ENCODE peak calls at places on chromosomes 11 and 22, in ten cellular contexts. One of them, this sample, is unnamed.
A peak's percentile ranks its signal among the peaks of the same experiment; 100 is the strongest.

GRCh38 chr11:75667268-75667830 is 1.5 kb downstream of the MAP6 start:
- DNase-seq in fibroblast of lung: peak; percentile 24
- DNase-seq in heart left ventricle: no peak
- DNase-seq in AG10803: peak; percentile 34
- DNase-seq in epithelial cell of esophagus: peak; percentile 10
- DNase-seq in ovary: no peak
- DNase-seq in tibial nerve: no peak
- DNase-seq in fibroblast of the aortic adventitia: no peak
- DNase-seq in HCT116: no peak
- DNase-seq in fibroblast of pulmonary artery: peak; percentile 3
- DNase-seq in this sample: no peak

GRCh38 chr11:73939096-73939495 is 11.7 kb upstream of the DNAJB13 start:
- DNase-seq in fibroblast of lung: peak; percentile 30
- DNase-seq in fibroblast of the aortic adventitia: no peak
- DNase-seq in tibial nerve: no peak
- DNase-seq in ovary: no peak
- DNase-seq in heart left ventricle: no peak
- DNase-seq in HCT116: no peak
- DNase-seq in AG10803: peak; percentile 24
- DNase-seq in fibroblast of pulmonary artery: no peak
- DNase-seq in epithelial cell of esophagus: peak; percentile 35
- DNase-seq in this sample: peak; percentile 20

GRCh38 chr11:61923166-61924015 is 6.0 kb upstream of the RAB3IL1 start:
- DNase-seq in HCT116: no peak
- DNase-seq in epithelial cell of esophagus: peak; percentile 15
- DNase-seq in tibial nerve: peak; percentile 79
- DNase-seq in heart left ventricle: peak; percentile 82
- DNase-seq in fibroblast of the aortic adventitia: peak; percentile 84
- DNase-seq in ovary: peak; percentile 85
- DNase-seq in AG10803: peak; percentile 72
- DNase-seq in fibroblast of lung: peak; percentile 43
- DNase-seq in fibroblast of pulmonary artery: peak; percentile 84
- DNase-seq in this sample: peak; percentile 87

GRCh38 chr22:17943533-17944204 is 80.7 kb downstream of the MICAL3 start:
- DNase-seq in fibroblast of the aortic adventitia: no peak
- DNase-seq in heart left ventricle: no peak
- DNase-seq in tibial nerve: no peak
- DNase-seq in fibroblast of pulmonary artery: no peak
- DNase-seq in epithelial cell of esophagus: no peak
- DNase-seq in HCT116: no peak
- DNase-seq in fibroblast of lung: no peak
- DNase-seq in ovary: no peak
- DNase-seq in AG10803: no peak
- DNase-seq in this sample: no peak

GRCh38 chr11:921921-922678 is 3.6 kb upstream of the AP2A2 start:
- DNase-seq in AG10803: no peak
- DNase-seq in fibroblast of the aortic adventitia: no peak
- DNase-seq in fibroblast of lung: no peak
- DNase-seq in HCT116: no peak
- DNase-seq in tibial nerve: no peak
- DNase-seq in epithelial cell of esophagus: peak; percentile 46
- DNase-seq in fibroblast of pulmonary artery: no peak
- DNase-seq in heart left ventricle: peak; percentile 14
- DNase-seq in ovary: no peak
- DNase-seq in this sample: no peak

GRCh38 chr11:18720811-18721575 is 5.0 kb downstream of the IGSF22 start:
- DNase-seq in heart left ventricle: peak; percentile 90
- DNase-seq in fibroblast of the aortic adventitia: peak; percentile 43
- DNase-seq in ovary: peak; percentile 90
- DNase-seq in fibroblast of pulmonary artery: peak; percentile 61
- DNase-seq in AG10803: peak; percentile 40
- DNase-seq in epithelial cell of esophagus: peak; percentile 71
- DNase-seq in tibial nerve: peak; percentile 72
- DNase-seq in fibroblast of lung: peak; percentile 64
- DNase-seq in HCT116: peak; percentile 28
- DNase-seq in this sample: peak; percentile 58

GRCh38 chr22:30919973-30920372 is 48.6 kb downstream of the MORC2 start:
- DNase-seq in ovary: no peak
- DNase-seq in fibroblast of pulmonary artery: no peak
- DNase-seq in fibroblast of the aortic adventitia: no peak
- DNase-seq in AG10803: no peak
- DNase-seq in fibroblast of lung: no peak
- DNase-seq in epithelial cell of esophagus: no peak
- DNase-seq in heart left ventricle: no peak
- DNase-seq in HCT116: no peak
- DNase-seq in tibial nerve: no peak
- DNase-seq in this sample: no peak

GRCh38 chr22:28505416-28506156 is 174.1 kb downstream of the TTC28 start:
- DNase-seq in AG10803: no peak
- DNase-seq in fibroblast of lung: peak; percentile 2
- DNase-seq in ovary: no peak
- DNase-seq in fibroblast of the aortic adventitia: peak; percentile 8
- DNase-seq in fibroblast of pulmonary artery: no peak
- DNase-seq in epithelial cell of esophagus: no peak
- DNase-seq in tibial nerve: no peak
- DNase-seq in heart left ventricle: peak; percentile 58
- DNase-seq in HCT116: no peak
- DNase-seq in this sample: no peak

GRCh38 chr22:41021655-41022454 is 70.5 kb upstream of the EP300 start:
- DNase-seq in ovary: peak; percentile 71
- DNase-seq in heart left ventricle: peak; percentile 89
- DNase-seq in epithelial cell of esophagus: peak; percentile 66
- DNase-seq in AG10803: peak; percentile 61
- DNase-seq in fibroblast of pulmonary artery: peak; percentile 47
- DNase-seq in HCT116: peak; percentile 41
- DNase-seq in fibroblast of the aortic adventitia: peak; percentile 27
- DNase-seq in tibial nerve: peak; percentile 46
- DNase-seq in fibroblast of lung: peak; percentile 35
- DNase-seq in this sample: peak; percentile 34

GRCh38 chr11:85884581-85885021 is 29.4 kb downstream of the CCDC83 start:
- DNase-seq in AG10803: peak; percentile 34
- DNase-seq in heart left ventricle: no peak
- DNase-seq in fibroblast of lung: peak; percentile 47
- DNase-seq in epithelial cell of esophagus: no peak
- DNase-seq in ovary: no peak
- DNase-seq in HCT116: no peak
- DNase-seq in tibial nerve: no peak
- DNase-seq in fibroblast of the aortic adventitia: peak; percentile 31
- DNase-seq in fibroblast of pulmonary artery: no peak
- DNase-seq in this sample: no peak

GRCh38 chr11:8839957-8840945 is 70.7 kb upstream of the AKIP1 start:
- DNase-seq in HCT116: no peak
- DNase-seq in heart left ventricle: no peak
- DNase-seq in tibial nerve: no peak
- DNase-seq in ovary: no peak
- DNase-seq in AG10803: peak; percentile 13
- DNase-seq in fibroblast of lung: peak; percentile 71
- DNase-seq in fibroblast of pulmonary artery: peak; percentile 47
- DNase-seq in fibroblast of the aortic adventitia: no peak
- DNase-seq in epithelial cell of esophagus: peak; percentile 63
- DNase-seq in this sample: peak; percentile 48

DNA sequence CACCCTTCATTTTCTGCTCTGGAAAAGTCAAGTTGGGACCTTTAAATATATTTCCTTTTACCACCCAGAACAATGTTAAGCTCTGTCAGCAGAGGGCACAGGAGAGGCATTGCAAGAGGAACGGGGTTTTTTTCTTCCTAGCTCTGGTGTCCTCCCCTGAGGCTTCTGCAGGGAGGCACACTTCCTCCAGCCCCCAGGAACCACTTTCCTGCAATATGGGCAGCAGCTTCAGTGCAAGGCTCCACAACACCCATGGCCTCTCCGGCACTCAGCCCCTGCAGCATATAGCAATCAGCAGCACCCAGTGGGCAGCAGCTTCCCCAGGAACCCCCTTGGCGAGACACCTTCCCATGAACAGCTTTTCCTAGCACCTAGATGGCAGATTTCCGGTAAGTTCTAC is 101.4 kb downstream of the SYT9 start:
- DNase-seq in epithelial cell of esophagus: peak; percentile 62
- DNase-seq in fibroblast of the aortic adventitia: peak; percentile 33
- DNase-seq in tibial nerve: no peak
- DNase-seq in ovary: no peak
- DNase-seq in fibroblast of pulmonary artery: peak; percentile 22
- DNase-seq in heart left ventricle: no peak
- DNase-seq in AG10803: peak; percentile 32
- DNase-seq in fibroblast of lung: no peak
- DNase-seq in HCT116: peak; percentile 22
- DNase-seq in this sample: peak; percentile 30
- TF ChIP-seq CTCF in epithelial cell of esophagus: peak; percentile 74
- TF ChIP-seq CTCF in fibroblast of the aortic adventitia: peak; percentile 47
- TF ChIP-seq CTCF in tibial nerve: no peak
- TF ChIP-seq CTCF in ovary: no peak
- TF ChIP-seq CTCF in fibroblast of pulmonary artery: peak; percentile 40
- TF ChIP-seq CTCF in heart left ventricle: peak; percentile 32
- TF ChIP-seq CTCF in AG10803: peak; percentile 71
- TF ChIP-seq CTCF in fibroblast of lung: peak; percentile 54
- TF ChIP-seq CTCF in HCT116: peak; percentile 57
- TF ChIP-seq CTCF in this sample: peak; percentile 42

GRCh38 chr11:63563201-63564055 is at the start of gene PLAAT2:
- DNase-seq in ovary: no peak
- DNase-seq in AG10803: no peak
- DNase-seq in fibroblast of the aortic adventitia: no peak
- DNase-seq in epithelial cell of esophagus: no peak
- DNase-seq in fibroblast of lung: no peak
- DNase-seq in HCT116: no peak
- DNase-seq in fibroblast of pulmonary artery: no peak
- DNase-seq in tibial nerve: no peak
- DNase-seq in heart left ventricle: peak; percentile 14
- DNase-seq in this sample: no peak
- H3K4me3 ChIP-seq in ovary: no peak within 1 kb of the TSS
- H3K4me3 ChIP-seq in AG10803: no peak within 1 kb of the TSS
- H3K4me3 ChIP-seq in fibroblast of the aortic adventitia: no peak within 1 kb of the TSS
- H3K4me3 ChIP-seq in epithelial cell of esophagus: no peak within 1 kb of the TSS
- H3K4me3 ChIP-seq in fibroblast of lung: no peak within 1 kb of the TSS
- H3K4me3 ChIP-seq in HCT116: no peak within 1 kb of the TSS
- H3K4me3 ChIP-seq in fibroblast of pulmonary artery: no peak within 1 kb of the TSS
- H3K4me3 ChIP-seq in tibial nerve: no peak within 1 kb of the TSS
- H3K4me3 ChIP-seq in heart left ventricle: no peak within 1 kb of the TSS
- H3K4me3 ChIP-seq in this sample: no peak within 1 kb of the TSS

DNA sequence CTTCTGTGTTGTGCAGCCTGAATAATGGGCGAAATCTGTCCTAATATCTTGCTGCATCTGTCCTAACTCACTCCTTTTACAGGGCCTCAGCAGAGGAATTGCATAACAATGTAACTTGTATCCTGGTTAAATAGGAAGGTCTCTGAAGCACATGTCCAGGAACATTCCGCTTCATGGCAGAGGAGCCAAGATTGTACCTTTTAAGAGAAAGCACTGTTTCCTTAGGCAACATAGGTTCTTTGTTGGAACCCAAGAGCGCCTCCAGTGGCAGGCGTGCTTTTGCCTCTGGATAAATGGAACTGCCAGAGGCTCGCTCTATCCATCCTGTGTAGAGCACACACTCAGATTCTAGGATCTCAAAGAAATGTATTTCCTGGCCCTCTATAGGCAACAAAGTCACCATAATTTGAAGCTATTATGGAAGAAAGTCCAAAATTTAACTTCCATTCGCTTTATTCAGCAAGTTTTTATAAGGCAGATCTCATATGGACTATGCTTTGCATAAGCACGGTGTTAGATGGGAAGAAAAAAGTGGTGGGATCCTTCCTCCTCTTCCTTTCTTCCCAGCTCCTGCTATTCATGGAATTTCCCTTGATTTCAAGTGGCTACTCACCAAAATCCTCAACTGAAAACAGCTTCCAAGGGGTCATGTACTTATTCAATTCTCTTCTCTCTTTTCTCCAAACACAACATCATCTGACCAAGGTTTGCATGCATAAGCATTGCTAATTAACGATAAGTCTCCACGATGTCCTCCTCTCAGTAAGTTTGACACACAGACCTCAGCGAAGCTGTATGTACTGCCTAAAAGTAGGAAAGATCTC is at the start of gene BLID:
- DNase-seq in fibroblast of the aortic adventitia: peak; percentile 63
- DNase-seq in ovary: peak; percentile 45
- DNase-seq in heart left ventricle: no peak
- DNase-seq in HCT116: no peak
- DNase-seq in fibroblast of pulmonary artery: peak; percentile 73
- DNase-seq in fibroblast of lung: peak; percentile 55
- DNase-seq in AG10803: peak; percentile 57
- DNase-seq in tibial nerve: peak; percentile 42
- DNase-seq in epithelial cell of esophagus: peak; percentile 57
- DNase-seq in this sample: peak; percentile 63
- TF ChIP-seq CTCF in fibroblast of the aortic adventitia: peak; percentile 63
- TF ChIP-seq CTCF in ovary: no peak
- TF ChIP-seq CTCF in heart left ventricle: peak; percentile 60
- TF ChIP-seq CTCF in HCT116: peak; percentile 70
- TF ChIP-seq CTCF in fibroblast of pulmonary artery: peak; percentile 61
- TF ChIP-seq CTCF in fibroblast of lung: peak; percentile 35
- TF ChIP-seq CTCF in AG10803: peak; percentile 57
- TF ChIP-seq CTCF in tibial nerve: peak; percentile 51
- TF ChIP-seq CTCF in epithelial cell of esophagus: peak; percentile 80
- TF ChIP-seq CTCF in this sample: peak; percentile 64

GRCh38 chr11:22189660-22190059 is 3.2 kb upstream of the ANO5 start:
- DNase-seq in fibroblast of lung: no peak
- DNase-seq in ovary: no peak
- DNase-seq in AG10803: no peak
- DNase-seq in fibroblast of the aortic adventitia: no peak
- DNase-seq in fibroblast of pulmonary artery: no peak
- DNase-seq in heart left ventricle: no peak
- DNase-seq in epithelial cell of esophagus: no peak
- DNase-seq in HCT116: no peak
- DNase-seq in tibial nerve: no peak
- DNase-seq in this sample: no peak

GRCh38 chr11:22193348-22194051 is 615 bp downstream of the ANO5 start:
- DNase-seq in tibial nerve: no peak
- DNase-seq in epithelial cell of esophagus: no peak
- DNase-seq in heart left ventricle: peak; percentile 63
- DNase-seq in HCT116: no peak
- DNase-seq in fibroblast of pulmonary artery: no peak
- DNase-seq in fibroblast of lung: peak; percentile 21
- DNase-seq in ovary: peak; percentile 15
- DNase-seq in fibroblast of the aortic adventitia: no peak
- DNase-seq in AG10803: no peak
- DNase-seq in this sample: no peak

GRCh38 chr11:22192642-22193347 is at the start of gene ANO5:
- DNase-seq in ovary: peak; percentile 24
- DNase-seq in HCT116: no peak
- DNase-seq in heart left ventricle: peak; percentile 84
- DNase-seq in epithelial cell of esophagus: peak; percentile 8
- DNase-seq in tibial nerve: peak; percentile 14
- DNase-seq in fibroblast of the aortic adventitia: no peak
- DNase-seq in AG10803: no peak
- DNase-seq in fibroblast of lung: peak; percentile 17
- DNase-seq in fibroblast of pulmonary artery: peak; percentile 1
- DNase-seq in this sample: no peak

GRCh38 chr11:22190827-22191463 is 1.9 kb upstream of the ANO5 start:
- DNase-seq in heart left ventricle: no peak
- DNase-seq in fibroblast of pulmonary artery: no peak
- DNase-seq in AG10803: no peak
- DNase-seq in fibroblast of the aortic adventitia: no peak
- DNase-seq in fibroblast of lung: no peak
- DNase-seq in tibial nerve: no peak
- DNase-seq in HCT116: no peak
- DNase-seq in ovary: no peak
- DNase-seq in epithelial cell of esophagus: no peak
- DNase-seq in this sample: no peak

DNA sequence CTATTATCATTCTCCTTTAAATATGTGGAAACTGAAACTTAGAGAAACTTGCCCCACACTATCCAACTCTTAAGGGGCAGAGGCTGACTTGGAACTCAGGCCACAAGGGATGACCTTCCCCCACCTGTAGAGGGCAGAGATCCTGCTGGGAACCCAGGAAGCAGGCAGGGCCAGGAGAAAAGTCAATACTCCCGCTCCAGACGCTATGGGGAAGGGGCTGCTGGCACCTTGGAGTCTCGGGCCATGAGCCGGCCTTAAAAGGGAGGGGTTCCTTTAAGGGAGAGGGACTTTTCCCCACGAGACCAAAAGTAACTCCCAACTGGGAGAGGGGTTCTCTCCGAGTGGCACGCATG is 620 bp upstream of the ANO5 start:
- DNase-seq in fibroblast of lung: peak; percentile 0
- DNase-seq in fibroblast of the aortic adventitia: no peak
- DNase-seq in fibroblast of pulmonary artery: no peak
- DNase-seq in AG10803: no peak
- DNase-seq in tibial nerve: no peak
- DNase-seq in ovary: peak; percentile 13
- DNase-seq in epithelial cell of esophagus: no peak
- DNase-seq in HCT116: no peak
- DNase-seq in heart left ventricle: no peak
- DNase-seq in this sample: no peak
- H3K4me3 ChIP-seq in fibroblast of lung: peak overlapping the region; percentile 51
- H3K4me3 ChIP-seq in fibroblast of the aortic adventitia: no peak overlapping the region
- H3K4me3 ChIP-seq in fibroblast of pulmonary artery: peak overlapping the region; percentile 45
- H3K4me3 ChIP-seq in AG10803: peak overlapping the region; percentile 37
- H3K4me3 ChIP-seq in tibial nerve: peak overlapping the region; percentile 25
- H3K4me3 ChIP-seq in ovary: peak overlapping the region; percentile 57
- H3K4me3 ChIP-seq in epithelial cell of esophagus: no peak overlapping the region
- H3K4me3 ChIP-seq in HCT116: peak overlapping the region; percentile 54
- H3K4me3 ChIP-seq in heart left ventricle: peak overlapping the region; percentile 64
- H3K4me3 ChIP-seq in this sample: peak overlapping the region; percentile 41